ENCODE peak calls at places on chromosome 1, in seven cellular contexts. One of them, this sample, is unnamed.

GRCh38 chr1:8015809-8016165 is 10.3 kb downstream of the ERRFI1 start:
- DNase-seq in stimulated activated CD8-positive, alpha-beta memory T cell treated with anti-CD3 and anti-CD28 coated beads, Interleukin-7, amount 100 ng/mL, for 24 hours: no peak
- DNase-seq in colonic mucosa: no peak
- DNase-seq in hepatic stellate cell: no peak
- DNase-seq in CD4-positive, CD25-positive, alpha-beta regulatory T cell: no peak
- DNase-seq in ELR: no peak
- DNase-seq in HTR-8/SVneo: no peak
- DNase-seq in this sample: no peak

GRCh38 chr1:159000627-159001026 is 9.1 kb upstream of the IFI16 start:
- DNase-seq in CD4-positive, CD25-positive, alpha-beta regulatory T cell: no peak
- DNase-seq in hepatic stellate cell: peak
- DNase-seq in stimulated activated CD8-positive, alpha-beta memory T cell treated with anti-CD3 and anti-CD28 coated beads, Interleukin-7, amount 100 ng/mL, for 24 hours: no peak
- DNase-seq in HTR-8/SVneo: peak
- DNase-seq in ELR: peak
- DNase-seq in colonic mucosa: peak
- DNase-seq in this sample: no peak

GRCh38 chr1:61674221-61674620 is 50.7 kb downstream of the TM2D1 start:
- DNase-seq in hepatic stellate cell: no peak
- DNase-seq in ELR: peak
- DNase-seq in stimulated activated CD8-positive, alpha-beta memory T cell treated with anti-CD3 and anti-CD28 coated beads, Interleukin-7, amount 100 ng/mL, for 24 hours: no peak
- DNase-seq in CD4-positive, CD25-positive, alpha-beta regulatory T cell: no peak
- DNase-seq in colonic mucosa: no peak
- DNase-seq in HTR-8/SVneo: no peak
- DNase-seq in this sample: no peak

GRCh38 chr1:10193340-10193739 is 17.0 kb upstream of the KIF1B start:
- DNase-seq in ELR: no peak
- DNase-seq in colonic mucosa: no peak
- DNase-seq in CD4-positive, CD25-positive, alpha-beta regulatory T cell: no peak
- DNase-seq in HTR-8/SVneo: no peak
- DNase-seq in hepatic stellate cell: no peak
- DNase-seq in stimulated activated CD8-positive, alpha-beta memory T cell treated with anti-CD3 and anti-CD28 coated beads, Interleukin-7, amount 100 ng/mL, for 24 hours: no peak
- DNase-seq in this sample: no peak

GRCh38 chr1:21434394-21434793 is 5.5 kb upstream of the NBPF3 start:
- DNase-seq in CD4-positive, CD25-positive, alpha-beta regulatory T cell: no peak
- DNase-seq in colonic mucosa: no peak
- DNase-seq in ELR: no peak
- DNase-seq in HTR-8/SVneo: no peak
- DNase-seq in stimulated activated CD8-positive, alpha-beta memory T cell treated with anti-CD3 and anti-CD28 coated beads, Interleukin-7, amount 100 ng/mL, for 24 hours: no peak
- DNase-seq in hepatic stellate cell: no peak
- DNase-seq in this sample: no peak

GRCh38 chr1:164728719-164729118 is 169.7 kb downstream of the PBX1 start:
- DNase-seq in colonic mucosa: no peak
- DNase-seq in stimulated activated CD8-positive, alpha-beta memory T cell treated with anti-CD3 and anti-CD28 coated beads, Interleukin-7, amount 100 ng/mL, for 24 hours: no peak
- DNase-seq in hepatic stellate cell: no peak
- DNase-seq in HTR-8/SVneo: no peak
- DNase-seq in ELR: no peak
- DNase-seq in CD4-positive, CD25-positive, alpha-beta regulatory T cell: no peak
- DNase-seq in this sample: no peak

GRCh38 chr1:99227498-99227897 is 36.8 kb upstream of the PLPPR4 start:
- DNase-seq in CD4-positive, CD25-positive, alpha-beta regulatory T cell: no peak
- DNase-seq in hepatic stellate cell: no peak
- DNase-seq in HTR-8/SVneo: no peak
- DNase-seq in colonic mucosa: no peak
- DNase-seq in stimulated activated CD8-positive, alpha-beta memory T cell treated with anti-CD3 and anti-CD28 coated beads, Interleukin-7, amount 100 ng/mL, for 24 hours: no peak
- DNase-seq in ELR: no peak
- DNase-seq in this sample: no peak

GRCh38 chr1:173285046-173285445 is 77.9 kb upstream of the TNFSF4 start:
- DNase-seq in ELR: no peak
- DNase-seq in stimulated activated CD8-positive, alpha-beta memory T cell treated with anti-CD3 and anti-CD28 coated beads, Interleukin-7, amount 100 ng/mL, for 24 hours: no peak
- DNase-seq in HTR-8/SVneo: no peak
- DNase-seq in colonic mucosa: no peak
- DNase-seq in CD4-positive, CD25-positive, alpha-beta regulatory T cell: no peak
- DNase-seq in hepatic stellate cell: no peak
- DNase-seq in this sample: no peak

GRCh38 chr1:90605070-90605469 is 112.0 kb downstream of the BARHL2 start:
- DNase-seq in colonic mucosa: no peak
- DNase-seq in HTR-8/SVneo: no peak
- DNase-seq in stimulated activated CD8-positive, alpha-beta memory T cell treated with anti-CD3 and anti-CD28 coated beads, Interleukin-7, amount 100 ng/mL, for 24 hours: no peak
- DNase-seq in CD4-positive, CD25-positive, alpha-beta regulatory T cell: no peak
- DNase-seq in hepatic stellate cell: no peak
- DNase-seq in ELR: no peak
- DNase-seq in this sample: no peak

GRCh38 chr1:43582162-43582566 is 51.5 kb downstream of the PTPRF start:
- DNase-seq in colonic mucosa: peak
- DNase-seq in ELR: peak
- DNase-seq in HTR-8/SVneo: peak
- DNase-seq in stimulated activated CD8-positive, alpha-beta memory T cell treated with anti-CD3 and anti-CD28 coated beads, Interleukin-7, amount 100 ng/mL, for 24 hours: no peak
- DNase-seq in hepatic stellate cell: peak
- DNase-seq in CD4-positive, CD25-positive, alpha-beta regulatory T cell: no peak
- DNase-seq in this sample: no peak

GRCh38 chr1:94982403-94982802 is 55.5 kb upstream of the CNN3 start:
- DNase-seq in ELR: no peak
- DNase-seq in hepatic stellate cell: no peak
- DNase-seq in CD4-positive, CD25-positive, alpha-beta regulatory T cell: no peak
- DNase-seq in stimulated activated CD8-positive, alpha-beta memory T cell treated with anti-CD3 and anti-CD28 coated beads, Interleukin-7, amount 100 ng/mL, for 24 hours: no peak
- DNase-seq in colonic mucosa: no peak
- DNase-seq in HTR-8/SVneo: no peak
- DNase-seq in this sample: no peak

GRCh38 chr1:184915463-184916080 is 58.7 kb downstream of the NIBAN1 start:
- DNase-seq in HTR-8/SVneo: no peak
- DNase-seq in CD4-positive, CD25-positive, alpha-beta regulatory T cell: no peak
- DNase-seq in stimulated activated CD8-positive, alpha-beta memory T cell treated with anti-CD3 and anti-CD28 coated beads, Interleukin-7, amount 100 ng/mL, for 24 hours: no peak
- DNase-seq in hepatic stellate cell: no peak
- DNase-seq in ELR: no peak
- DNase-seq in colonic mucosa: no peak
- DNase-seq in this sample: no peak

GRCh38 chr1:44531785-44532566 is 126.9 kb downstream of the RNF220 start:
- DNase-seq in HTR-8/SVneo: peak
- DNase-seq in ELR: peak
- DNase-seq in stimulated activated CD8-positive, alpha-beta memory T cell treated with anti-CD3 and anti-CD28 coated beads, Interleukin-7, amount 100 ng/mL, for 24 hours: no peak
- DNase-seq in hepatic stellate cell: no peak
- DNase-seq in colonic mucosa: no peak
- DNase-seq in CD4-positive, CD25-positive, alpha-beta regulatory T cell: no peak
- DNase-seq in this sample: no peak

GRCh38 chr1:45800899-45801298 is 2.5 kb upstream of the MAST2 start:
- DNase-seq in HTR-8/SVneo: no peak
- DNase-seq in hepatic stellate cell: no peak
- DNase-seq in ELR: no peak
- DNase-seq in CD4-positive, CD25-positive, alpha-beta regulatory T cell: no peak
- DNase-seq in stimulated activated CD8-positive, alpha-beta memory T cell treated with anti-CD3 and anti-CD28 coated beads, Interleukin-7, amount 100 ng/mL, for 24 hours: no peak
- DNase-seq in colonic mucosa: no peak
- DNase-seq in this sample: no peak

This sample was measured in naive thymus-derived CD4-positive, alpha-beta T cell.